ENCODE peak calls at places on chromosome 6, in four cellular contexts. T is HCT116, R is prostate gland, O is upper lobe of left lung. P is an unnamed sample.

GRCh38 chr6:37816599-37817375 is 2.7 kb upstream of the ZFAND3 start:
- DNase-seq in T (no peak), R (no peak), O (no peak), P (no peak)

GRCh38 chr6:401239-401993 is 9.9 kb downstream of the IRF4 start:
- DNase-seq in T (no peak), R (no peak), O (no peak), P (no peak)

GRCh38 chr6:109053285-109053684 is 41.4 kb downstream of the SESN1 start:
- DNase-seq in T (no peak), R (no peak), O (no peak), P (no peak)

GRCh38 chr6:70270287-70271005 is 32.4 kb downstream of the COL9A1 start:
- DNase-seq in T (no peak), R (no peak), O (no peak), P (no peak)

GRCh38 chr6:52904562-52905279 is 4.8 kb downstream of the GSTA3 start:
- DNase-seq in T (no peak), R (no peak), O (no peak), P (no peak)

GRCh38 chr6:161649841-161650240 is 376.0 kb upstream of the AGPAT4 start:
- DNase-seq in T (no peak), R (no peak), O (no peak), P (no peak)

GRCh38 chr6:87151471-87151785 is 3.9 kb upstream of the ZNF292 start:
- DNase-seq in T (no peak), R (no peak), O (no peak), P (no peak)

GRCh38 chr6:7975764-7976146 is 65.2 kb upstream of the TXNDC5 start:
- DNase-seq in T (no peak), R (peak; percentile 33), O (no peak), P (peak; percentile 56)

GRCh38 chr6:37696841-37697735 is 595 bp downstream of the MDGA1 start:
- DNase-seq in T (no peak), R (no peak), O (peak; percentile 88), P (no peak)

GRCh38 chr6:150528648-150529285 is 70.9 kb upstream of the PLEKHG1 start:
- DNase-seq in T (no peak), R (no peak), O (no peak), P (peak; percentile 34)

GRCh38 chr6:133894795-133895401 is 6.0 kb downstream of the TCF21 start:
- DNase-seq in T (no peak), R (no peak), O (no peak), P (no peak)

GRCh38 chr6:158018851-158019361 is 37.2 kb downstream of the SYNJ2 start:
- DNase-seq in T (no peak), R (no peak), O (no peak), P (no peak)

GRCh38 chr6:5135783-5136376 is 50.7 kb downstream of the PPP1R3G start:
- DNase-seq in T (peak; percentile 27), R (no peak), O (no peak), P (no peak)

GRCh38 chr6:129755787-129756186 is 45.8 kb upstream of the ARHGAP18 start:
- DNase-seq in T (no peak), R (no peak), O (no peak), P (no peak)

GRCh38 chr6:2376429-2377355 is 131.3 kb upstream of the GMDS start:
- DNase-seq in T (peak; percentile 65), R (peak; percentile 40), O (no peak), P (peak; percentile 44)

GRCh38 chr6:92810913-92811312 is 608.4 kb downstream of the EPHA7 start:
- DNase-seq in T (peak; percentile 3), R (peak; percentile 16), O (no peak), P (no peak)

GRCh38 chr6:32843321-32843978 is 397 bp downstream of the PSMB8 start:
- DNase-seq in T (no peak), R (peak; percentile 15), O (peak; percentile 88), P (peak; percentile 20)

GRCh38 chr6:108945686-108946158 is 97.5 kb downstream of the ARMC2 start:
- DNase-seq in T (no peak), R (peak; percentile 60), O (peak; percentile 20), P (peak; percentile 37)

GRCh38 chr6:34235605-34236422 is 859 bp upstream of the HMGA1 start:
- DNase-seq in T (no peak), R (peak; percentile 33), O (peak; percentile 92), P (peak; percentile 70)

GRCh38 chr6:147204060-147204785 is at the start of gene STXBP5:
- DNase-seq in T (no peak), R (peak; percentile 42), O (peak; percentile 88), P (peak; percentile 63)

GRCh38 chr6:159170333-159170672 is 1.1 kb downstream of the FNDC1 start:
- DNase-seq in T (no peak), R (no peak), O (no peak), P (no peak)
- H3K27ac ChIP-seq in T (no peak overlapping the region), R (no peak overlapping the region), O (no peak overlapping the region), P (no peak overlapping the region)

GRCh38 chr6:170575250-170575649 is 9.2 kb downstream of the PDCD2 start:
- DNase-seq in T (no peak), R (no peak), O (no peak), P (no peak)
- TF ChIP-seq CTCF in T (peak; percentile 36), R (no peak), O (no peak), P (no peak)

GRCh38 chr6:138673317-138674014 is 100.1 kb upstream of the CCDC28A start:
- DNase-seq in T (no peak), R (no peak), O (no peak), P (no peak)
- TF ChIP-seq POLR2AphosphoS5 in T (no peak), R (no peak), O (no peak), P (no peak)

GRCh38 chr6:152147269-152147668 is 339.8 kb downstream of the ESR1 start:
- DNase-seq in T (no peak), R (no peak), O (no peak), P (no peak)
- H3K27ac ChIP-seq in T (no peak overlapping the region), R (no peak overlapping the region), O (no peak overlapping the region), P (no peak overlapping the region)

GRCh38 chr6:138769102-138769676 is 4.4 kb upstream of the CCDC28A start:
- DNase-seq in T (no peak), R (no peak), O (no peak), P (no peak)

GRCh38 chr6:138765896-138766487 is 7.6 kb upstream of the CCDC28A start:
- DNase-seq in T (peak; percentile 29), R (no peak), O (no peak), P (no peak)
- TF ChIP-seq CTCF in T (peak; percentile 49), R (peak; percentile 86), O (peak; percentile 66), P (peak; percentile 56)

GRCh38 chr6:14109411-14109826 is 8.2 kb upstream of the CD83 start:
- DNase-seq in T (no peak), R (no peak), O (no peak), P (no peak)

GRCh38 chr6:14108571-14109410 is 8.8 kb upstream of the CD83 start:
- DNase-seq in T (no peak), R (no peak), O (no peak), P (peak; percentile 40)

GRCh38 chr6:14113951-14114350 is 3.6 kb upstream of the CD83 start:
- DNase-seq in T (no peak), R (no peak), O (no peak), P (no peak)

GRCh38 chr6:14107000-14107399 is 10.6 kb upstream of the CD83 start:
- DNase-seq in T (no peak), R (no peak), O (no peak), P (no peak)

DNA sequence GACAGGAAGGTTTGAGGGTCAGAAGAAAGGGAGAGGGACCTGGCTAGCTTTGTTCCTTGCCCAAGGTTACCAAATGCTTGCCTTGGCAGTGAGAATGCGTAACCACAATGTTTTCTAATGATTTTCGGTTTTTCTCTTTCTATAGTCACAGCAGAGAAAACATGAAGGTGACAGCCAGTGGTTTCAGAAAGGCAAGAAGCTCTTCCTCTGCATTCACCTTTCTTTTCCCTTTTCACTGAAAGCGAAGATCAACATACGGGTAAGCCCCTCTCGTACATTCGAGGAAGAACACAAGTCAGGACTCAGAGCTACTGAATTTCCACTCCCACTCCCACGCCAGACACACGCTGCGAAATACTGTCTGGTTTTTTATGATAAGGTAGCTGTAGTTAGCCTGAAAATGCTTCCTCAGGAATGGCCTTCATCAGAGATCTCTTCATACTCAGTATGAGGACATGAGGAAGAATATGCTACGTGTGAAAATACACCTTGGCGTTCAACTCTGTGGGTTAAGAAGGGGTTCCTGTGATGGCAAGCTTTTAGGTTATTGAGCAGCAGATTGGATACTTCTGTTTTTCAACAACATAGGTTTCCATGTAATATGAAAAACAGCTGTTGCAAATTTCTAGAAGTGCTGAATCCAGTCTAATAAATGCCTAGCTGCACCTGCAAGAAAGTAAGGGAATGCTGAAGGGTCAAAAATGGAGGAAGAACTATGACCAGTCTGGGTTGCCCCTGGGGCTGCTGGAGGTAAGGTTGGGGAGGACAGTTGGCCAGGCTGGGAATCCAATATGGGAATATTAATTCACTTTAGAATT is 7.4 kb upstream of the CD83 start:
- DNase-seq in T (no peak), R (no peak), O (no peak), P (no peak)
- TF ChIP-seq POLR2AphosphoS5 in T (no peak), R (no peak), O (no peak), P (no peak)